ENCODE peak calls at places on chromosomes 13 and 19, in five cellular contexts. T, Q, O, B and E are unnamed samples.

GRCh38 chr19:41031926-41032325 is 40.8 kb downstream of the CYP2B6 start:
- DNase-seq in O (no peak), Q (no peak), T (no peak), B (no peak), E (no peak)

GRCh38 chr13:52048516-52048915 is 24.0 kb downstream of the UTP14C start:
- DNase-seq in Q (no peak), B (no peak), O (no peak), T (no peak), E (no peak)

GRCh38 chr13:50691176-50691681 is 152.3 kb downstream of the DLEU7 start:
- DNase-seq in Q (no peak), O (no peak), B (no peak), T (no peak), E (no peak)

GRCh38 chr13:21338651-21339278 is 120.3 kb downstream of the ZDHHC20 start:
- DNase-seq in Q (no peak), O (no peak), B (no peak), T (no peak), E (no peak)

GRCh38 chr19:31838163-31838798 is 489.0 kb upstream of the TSHZ3 start:
- DNase-seq in B (no peak), T (no peak), Q (no peak), O (no peak), E (no peak)

GRCh38 chr19:21910318-21910717 is 74.3 kb upstream of the ZNF43 start:
- DNase-seq in O (no peak), Q (no peak), B (no peak), T (no peak), E (no peak)

GRCh38 chr13:100550433-100550832 is 38.2 kb downstream of the GGACT start:
- DNase-seq in Q (peak), T (no peak), O (peak), B (peak), E (no peak)

GRCh38 chr13:103883698-103884097 is 817.5 kb upstream of the SLC10A2 start:
- DNase-seq in B (no peak), Q (no peak), T (no peak), O (no peak), E (no peak)

GRCh38 chr19:5826531-5827341 is 12.8 kb downstream of the FUT6 start:
- DNase-seq in B (no peak), T (no peak), Q (peak), O (peak), E (peak)

GRCh38 chr13:109395014-109395413 is 391.4 kb downstream of the IRS2 start:
- DNase-seq in B (no peak), T (no peak), O (no peak), Q (no peak), E (no peak)

GRCh38 chr13:109393045-109393444 is 393.3 kb downstream of the IRS2 start:
- DNase-seq in Q (no peak), T (no peak), O (no peak), B (no peak), E (no peak)

GRCh38 chr13:109397285-109397684 is 389.1 kb downstream of the IRS2 start:
- DNase-seq in T (no peak), Q (no peak), O (no peak), B (no peak), E (no peak)

GRCh38 chr13:109394311-109394988 is 391.9 kb downstream of the IRS2 start:
- DNase-seq in T (no peak), Q (no peak), B (no peak), O (no peak), E (no peak)

GRCh38 chr13:109396266-109396665 is 390.1 kb downstream of the IRS2 start:
- DNase-seq in Q (no peak), B (no peak), T (no peak), O (no peak), E (no peak)
- TF ChIP-seq POLR2A in Q (no peak), B (no peak), T (no peak), O (no peak), E (no peak)

DNA sequence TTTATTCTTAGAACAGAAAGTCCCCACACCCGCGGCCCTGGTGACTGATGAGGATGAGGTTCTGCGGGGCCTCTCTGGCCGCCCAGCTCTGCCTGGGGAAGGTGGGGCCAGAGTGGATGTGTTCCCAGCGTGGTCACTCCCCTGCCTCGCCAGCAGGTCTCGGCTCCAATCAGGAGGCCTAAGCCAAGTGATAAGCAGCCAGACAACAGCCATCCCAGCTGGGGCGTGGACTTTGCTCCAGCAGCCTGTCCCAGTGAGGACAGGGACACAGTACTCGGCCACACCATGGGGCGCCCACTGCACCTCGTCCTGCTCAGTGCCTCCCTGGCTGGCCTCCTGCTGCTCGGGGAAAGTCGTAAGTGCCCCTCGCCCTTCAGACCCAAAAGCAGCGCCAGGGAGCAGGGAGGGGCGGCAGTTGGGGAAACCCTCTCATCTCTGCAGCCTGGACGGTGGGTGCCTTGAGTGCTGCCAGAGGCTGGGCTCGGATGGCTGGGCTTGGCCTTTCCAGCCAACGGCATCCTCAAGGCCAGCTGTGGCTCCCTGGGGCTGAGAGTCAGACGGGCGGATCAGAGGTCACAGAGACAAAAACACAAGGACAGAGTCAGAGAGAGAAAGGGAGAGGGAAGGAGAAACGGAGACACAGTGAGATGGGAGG is at the start of gene F10:
- DNase-seq in Q (peak), T (peak), B (peak), O (peak), E (peak)
- TF ChIP-seq POLR2A in Q (no peak), T (no peak), B (peak), O (peak), E (peak)

DNA sequence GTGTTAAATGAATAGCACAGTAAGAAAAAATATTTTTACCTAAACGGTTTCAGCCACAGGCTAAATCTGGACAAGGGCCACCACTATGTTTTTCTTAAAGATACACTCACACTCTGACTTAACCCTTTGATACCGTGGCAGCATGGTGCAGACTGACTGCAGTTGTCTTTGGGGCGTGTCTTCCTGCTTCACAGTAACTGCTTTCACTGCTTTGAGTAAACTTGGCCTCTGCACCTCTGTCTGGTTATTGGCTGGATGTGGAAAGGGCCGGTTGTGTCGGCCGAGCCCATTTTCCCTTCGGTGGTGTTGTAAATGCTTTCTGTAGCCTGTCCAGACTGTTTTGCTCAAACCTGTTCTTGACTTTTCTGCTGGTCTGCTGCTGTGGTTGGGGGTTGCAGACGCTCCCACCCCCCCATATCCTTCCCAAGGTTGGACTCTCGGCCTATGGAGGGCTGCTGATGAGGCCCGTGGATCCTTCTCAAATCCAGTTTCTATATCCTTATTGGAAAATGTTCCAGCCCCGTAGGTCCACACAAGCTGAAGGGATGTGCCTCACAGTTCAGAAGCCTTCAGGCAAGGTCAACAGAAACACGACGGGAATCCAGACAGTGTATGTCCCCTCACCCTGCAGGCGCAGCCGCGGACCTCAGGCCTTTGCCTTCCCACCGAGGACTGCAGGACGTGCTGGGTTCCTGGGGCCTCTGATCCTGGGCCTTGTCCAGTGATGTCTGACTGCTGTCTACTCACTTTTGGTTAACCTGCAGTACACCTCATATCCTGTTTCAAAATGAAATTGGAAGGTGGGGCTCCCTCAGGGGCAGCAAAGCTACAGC is 90.2 kb upstream of the RNF113B start:
- DNase-seq in O (peak), B (no peak), T (peak), Q (no peak), E (no peak)
- TF ChIP-seq POLR2A in O (no peak), B (no peak), T (no peak), Q (no peak), E (no peak)

GRCh38 chr19:43594710-43595604 is 977 bp downstream of the IRGQ start:
- DNase-seq in O (peak), B (no peak), Q (peak), T (no peak), E (peak)

GRCh38 chr19:43595605-43595998 is 332 bp downstream of the IRGQ start:
- DNase-seq in Q (no peak), T (no peak), B (no peak), O (no peak), E (no peak)

GRCh38 chr19:43594081-43594697 is 1.7 kb downstream of the IRGQ start:
- DNase-seq in Q (no peak), T (no peak), O (no peak), B (no peak), E (no peak)

GRCh38 chr19:43596842-43597461 is 557 bp downstream of the ZNF576 start:
- DNase-seq in Q (no peak), O (no peak), T (no peak), B (no peak), E (no peak)

DNA sequence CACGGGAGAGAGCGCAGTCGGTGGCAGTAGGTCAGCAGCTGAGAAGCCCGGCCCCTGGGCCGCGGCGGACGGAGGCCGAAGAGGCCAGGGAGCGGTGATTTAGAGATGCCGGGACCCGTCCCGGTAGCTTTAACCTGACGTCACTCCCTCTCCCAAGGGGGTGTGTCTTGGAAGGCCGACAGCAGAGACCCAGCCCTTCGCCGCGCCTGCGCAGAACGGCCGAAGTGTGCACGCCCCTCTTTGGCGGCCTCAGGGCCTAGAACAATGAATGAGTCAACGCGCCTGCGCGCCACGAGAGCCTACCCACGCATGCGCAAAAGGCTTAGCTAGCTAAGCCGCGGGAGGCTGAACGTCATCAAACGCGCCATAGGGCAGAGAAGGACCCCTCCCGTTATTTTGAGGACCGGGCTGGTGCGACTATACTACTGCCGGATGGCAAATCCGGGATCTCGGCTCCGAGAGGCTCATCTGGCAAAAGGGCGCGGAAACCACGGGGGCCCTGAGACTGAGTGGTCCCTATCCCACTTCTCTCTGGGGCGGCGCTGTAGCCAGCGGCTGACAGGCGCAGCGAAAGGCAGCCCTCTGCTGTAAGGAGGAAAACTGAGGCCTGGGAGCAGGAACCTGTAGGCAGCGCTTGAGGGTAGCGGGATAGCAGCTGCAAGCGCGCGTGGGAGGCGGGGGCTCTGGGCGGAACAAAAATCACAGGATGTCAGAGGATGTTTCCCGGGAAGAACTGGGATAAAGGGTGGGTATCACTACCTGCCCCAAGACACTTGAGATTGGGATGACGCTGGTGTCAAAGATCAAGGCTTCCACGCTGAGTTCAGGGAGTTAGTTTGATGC is at the start of the genes IRGQ and ZNF576:
- DNase-seq in B (peak), Q (peak), T (peak), O (peak), E (peak)
- TF ChIP-seq POLR2A in B (peak), Q (no peak), T (peak), O (peak), E (peak)